ENCODE peak calls at places on chromosomes 2 and 18, in seven cellular contexts. One of them, this sample, is unnamed.

GRCh38 chr2:46308081-46308480 is 10.9 kb downstream of the EPAS1 start:
- DNase-seq in GM12878: no peak
- DNase-seq in GM23338: no peak
- DNase-seq in spleen: no peak
- DNase-seq in endothelial cell of umbilical vein: peak; percentile 57
- DNase-seq in prostate gland: no peak
- DNase-seq in stomach: no peak
- DNase-seq in this sample: no peak

GRCh38 chr2:30484995-30485394 is 37.9 kb downstream of the LCLAT1 start:
- DNase-seq in GM12878: no peak
- DNase-seq in GM23338: no peak
- DNase-seq in spleen: no peak
- DNase-seq in endothelial cell of umbilical vein: no peak
- DNase-seq in prostate gland: no peak
- DNase-seq in stomach: no peak
- DNase-seq in this sample: no peak

GRCh38 chr2:3326871-3327270 is 50.7 kb downstream of the EIPR1 start:
- DNase-seq in GM12878: no peak
- DNase-seq in GM23338: no peak
- DNase-seq in spleen: peak; percentile 60
- DNase-seq in endothelial cell of umbilical vein: no peak
- DNase-seq in prostate gland: no peak
- DNase-seq in stomach: no peak
- DNase-seq in this sample: no peak

GRCh38 chr18:22159014-22159413 is 10.4 kb upstream of the GATA6 start:
- DNase-seq in GM12878: no peak
- DNase-seq in GM23338: no peak
- DNase-seq in spleen: no peak
- DNase-seq in endothelial cell of umbilical vein: no peak
- DNase-seq in prostate gland: no peak
- DNase-seq in stomach: no peak
- DNase-seq in this sample: no peak

GRCh38 chr18:58391113-58391892 is 237.6 kb downstream of the ALPK2 start:
- DNase-seq in GM12878: no peak
- DNase-seq in GM23338: no peak
- DNase-seq in spleen: no peak
- DNase-seq in endothelial cell of umbilical vein: no peak
- DNase-seq in prostate gland: no peak
- DNase-seq in stomach: no peak
- DNase-seq in this sample: no peak

GRCh38 chr2:9558948-9559381 is 3.3 kb upstream of the ADAM17 start:
- DNase-seq in GM12878: no peak
- DNase-seq in GM23338: no peak
- DNase-seq in spleen: no peak
- DNase-seq in endothelial cell of umbilical vein: no peak
- DNase-seq in prostate gland: no peak
- DNase-seq in stomach: no peak
- DNase-seq in this sample: no peak

GRCh38 chr2:27133195-27133875 is 1.1 kb downstream of the PREB start:
- DNase-seq in GM12878: no peak
- DNase-seq in GM23338: no peak
- DNase-seq in spleen: no peak
- DNase-seq in endothelial cell of umbilical vein: no peak
- DNase-seq in prostate gland: no peak
- DNase-seq in stomach: no peak
- DNase-seq in this sample: no peak

GRCh38 chr18:77701977-77702376 is 452.3 kb downstream of the GALR1 start:
- DNase-seq in GM12878: no peak
- DNase-seq in GM23338: peak; percentile 17
- DNase-seq in spleen: no peak
- DNase-seq in endothelial cell of umbilical vein: no peak
- DNase-seq in prostate gland: no peak
- DNase-seq in stomach: no peak
- DNase-seq in this sample: no peak

GRCh38 chr2:61898810-61899209 is 6.7 kb upstream of the COMMD1 start:
- DNase-seq in GM12878: no peak
- DNase-seq in GM23338: peak; percentile 21
- DNase-seq in spleen: no peak
- DNase-seq in endothelial cell of umbilical vein: peak; percentile 30
- DNase-seq in prostate gland: no peak
- DNase-seq in stomach: no peak
- DNase-seq in this sample: peak; percentile 17

GRCh38 chr2:10481666-10482157 is 33.6 kb upstream of the ODC1 start:
- DNase-seq in GM12878: no peak
- DNase-seq in GM23338: no peak
- DNase-seq in spleen: peak; percentile 40
- DNase-seq in endothelial cell of umbilical vein: no peak
- DNase-seq in prostate gland: no peak
- DNase-seq in stomach: no peak
- DNase-seq in this sample: no peak

GRCh38 chr2:120239488-120240287 is 13.0 kb upstream of the RALB start:
- DNase-seq in GM12878: no peak
- DNase-seq in GM23338: peak; percentile 71
- DNase-seq in spleen: peak; percentile 56
- DNase-seq in endothelial cell of umbilical vein: peak; percentile 99
- DNase-seq in prostate gland: no peak
- DNase-seq in stomach: no peak
- DNase-seq in this sample: no peak

DNA sequence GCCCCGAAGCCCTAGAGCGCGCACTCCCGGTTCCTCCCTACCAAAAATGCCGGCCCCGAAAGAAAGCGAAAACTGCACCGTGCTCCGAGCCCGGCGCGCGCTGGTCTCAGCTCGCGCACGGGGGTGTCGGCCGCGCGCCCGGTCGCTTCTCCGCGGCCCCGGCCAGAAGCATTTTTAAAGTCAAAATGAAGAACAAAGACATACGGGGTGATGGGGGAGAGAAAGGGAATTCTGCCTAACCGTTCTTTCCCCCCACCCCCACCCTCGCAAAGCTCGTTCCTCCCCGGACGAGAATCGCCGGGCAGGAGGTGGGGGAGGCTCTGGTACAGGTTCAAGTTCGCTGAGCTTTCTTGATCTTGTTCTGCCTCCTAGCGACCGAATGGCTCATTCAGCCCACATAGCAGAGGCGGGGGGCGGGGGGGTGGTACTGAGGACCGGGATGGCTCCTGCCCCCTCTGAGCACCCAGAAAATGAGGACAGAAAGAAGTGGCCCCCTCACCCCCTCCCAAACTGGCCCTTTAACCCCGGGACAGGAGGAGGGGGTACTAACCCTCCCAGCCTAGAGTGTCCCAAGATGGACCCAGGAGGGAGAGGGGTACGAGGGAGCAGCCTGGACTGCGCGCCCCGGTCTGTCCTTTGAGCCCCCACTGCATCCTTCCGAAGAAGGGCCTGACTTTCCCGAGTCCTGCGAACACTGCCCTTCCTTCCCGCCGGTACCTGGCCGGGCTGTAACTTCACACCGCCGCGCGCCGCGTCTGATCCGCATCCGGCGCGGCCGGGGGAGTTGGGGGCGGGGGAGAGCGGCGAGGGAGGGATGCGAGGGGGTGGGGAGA is 3.1 kb downstream of the BCL11A start:
- DNase-seq in GM12878: no peak
- DNase-seq in GM23338: peak; percentile 95
- DNase-seq in spleen: peak; percentile 93
- DNase-seq in endothelial cell of umbilical vein: peak; percentile 52
- DNase-seq in prostate gland: peak; percentile 88
- DNase-seq in stomach: peak; percentile 79
- DNase-seq in this sample: no peak
- TF ChIP-seq POLR2AphosphoS5 in GM12878: no peak
- TF ChIP-seq POLR2AphosphoS5 in GM23338: peak; percentile 52
- TF ChIP-seq POLR2AphosphoS5 in spleen: peak; percentile 75
- TF ChIP-seq POLR2AphosphoS5 in endothelial cell of umbilical vein: no peak
- TF ChIP-seq POLR2AphosphoS5 in prostate gland: peak; percentile 80
- TF ChIP-seq POLR2AphosphoS5 in stomach: peak; percentile 56
- TF ChIP-seq POLR2AphosphoS5 in this sample: peak; percentile 31

DNA sequence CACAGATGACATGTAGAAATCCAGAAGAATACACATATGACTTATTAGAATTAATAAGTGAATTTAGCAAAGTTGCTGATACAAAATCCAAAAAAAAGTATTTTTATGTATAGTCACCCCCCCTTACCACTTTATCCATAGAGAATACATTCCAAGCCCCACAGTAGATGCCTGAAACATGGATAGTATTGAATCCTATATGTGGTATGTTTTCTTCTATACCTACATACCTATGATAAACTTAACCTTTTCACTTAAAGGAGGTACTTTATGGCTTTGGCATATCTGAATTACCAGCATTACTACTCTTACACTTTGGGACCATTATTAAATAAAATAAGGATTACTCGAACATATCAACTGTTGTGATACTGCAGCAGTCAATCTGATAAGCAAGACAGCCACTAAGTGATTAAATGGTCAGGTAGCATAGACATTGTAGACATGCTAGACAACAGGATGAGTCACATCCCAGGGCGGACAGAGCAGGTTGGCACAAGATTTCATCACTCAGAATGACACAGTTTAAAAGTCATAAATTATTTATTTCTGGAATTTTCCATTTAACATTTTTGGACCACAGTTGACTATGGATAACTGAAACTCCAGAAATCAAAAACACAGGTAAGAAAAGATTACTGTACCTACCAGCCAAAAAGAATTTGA is 208.2 kb upstream of the CHAC2 start:
- DNase-seq in GM12878: no peak
- DNase-seq in GM23338: no peak
- DNase-seq in spleen: no peak
- DNase-seq in endothelial cell of umbilical vein: no peak
- DNase-seq in prostate gland: no peak
- DNase-seq in stomach: no peak
- DNase-seq in this sample: no peak
- TF ChIP-seq POLR2AphosphoS5 in GM12878: no peak
- TF ChIP-seq POLR2AphosphoS5 in GM23338: no peak
- TF ChIP-seq POLR2AphosphoS5 in spleen: no peak
- TF ChIP-seq POLR2AphosphoS5 in endothelial cell of umbilical vein: no peak
- TF ChIP-seq POLR2AphosphoS5 in prostate gland: no peak
- TF ChIP-seq POLR2AphosphoS5 in stomach: no peak
- TF ChIP-seq POLR2AphosphoS5 in this sample: no peak

GRCh38 chr2:64636105-64636873 is 17.4 kb downstream of the SERTAD2 start:
- DNase-seq in GM12878: peak; percentile 71
- DNase-seq in GM23338: no peak
- DNase-seq in spleen: peak; percentile 86
- DNase-seq in endothelial cell of umbilical vein: no peak
- DNase-seq in prostate gland: no peak
- DNase-seq in stomach: no peak
- DNase-seq in this sample: peak; percentile 78

GRCh38 chr2:64637931-64638330 is 15.8 kb downstream of the SERTAD2 start:
- DNase-seq in GM12878: no peak
- DNase-seq in GM23338: no peak
- DNase-seq in spleen: no peak
- DNase-seq in endothelial cell of umbilical vein: no peak
- DNase-seq in prostate gland: no peak
- DNase-seq in stomach: no peak
- DNase-seq in this sample: no peak

GRCh38 chr2:64637000-64637628 is 16.6 kb downstream of the SERTAD2 start:
- DNase-seq in GM12878: peak; percentile 54
- DNase-seq in GM23338: no peak
- DNase-seq in spleen: no peak
- DNase-seq in endothelial cell of umbilical vein: no peak
- DNase-seq in prostate gland: no peak
- DNase-seq in stomach: no peak
- DNase-seq in this sample: no peak

GRCh38 chr2:64632855-64633819 is 20.6 kb downstream of the SERTAD2 start:
- DNase-seq in GM12878: no peak
- DNase-seq in GM23338: no peak
- DNase-seq in spleen: no peak
- DNase-seq in endothelial cell of umbilical vein: no peak
- DNase-seq in prostate gland: peak; percentile 45
- DNase-seq in stomach: no peak
- DNase-seq in this sample: no peak

DNA sequence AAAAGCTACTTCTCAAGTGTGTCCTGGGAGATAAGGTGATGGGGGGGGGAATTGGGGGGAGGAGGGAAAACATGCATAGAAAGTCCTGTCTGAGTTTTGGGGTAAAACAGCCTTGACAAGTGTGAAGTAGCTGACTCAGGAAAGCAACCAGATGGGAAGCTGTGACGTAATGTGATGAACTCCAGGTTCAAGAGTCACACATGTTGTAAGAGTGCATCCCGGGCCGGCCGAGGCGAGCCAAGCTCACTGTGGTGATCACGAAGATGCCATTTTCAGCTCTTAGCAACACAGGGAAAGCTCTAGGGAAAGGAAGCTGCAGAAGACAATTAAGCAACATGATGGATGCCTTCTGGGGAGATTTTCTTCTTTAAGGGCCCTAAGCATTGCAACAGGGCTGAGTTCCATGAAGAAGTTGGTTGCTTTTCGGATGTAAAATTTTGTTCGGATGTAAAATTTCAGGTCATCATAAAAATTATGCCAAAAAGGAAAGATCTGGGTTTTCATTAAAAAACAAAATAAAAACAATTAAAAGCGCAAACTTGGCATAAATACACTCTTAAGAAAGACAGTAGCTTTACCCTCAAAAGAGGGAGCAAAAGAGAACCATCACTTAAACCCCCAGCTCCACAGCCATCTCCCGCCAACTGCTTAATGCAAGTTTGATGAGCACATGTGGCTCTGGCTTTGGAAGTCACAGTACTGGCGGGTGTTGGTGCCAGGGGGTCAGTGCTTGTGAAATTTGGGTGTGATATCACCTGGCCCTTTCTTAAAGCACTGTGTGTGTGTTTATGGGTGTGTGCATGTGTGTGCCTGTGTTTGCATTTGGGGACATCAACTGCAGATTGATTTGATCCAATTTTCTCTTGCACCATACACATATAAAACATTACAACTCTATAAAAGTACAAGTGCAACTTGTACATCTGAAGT is 19.1 kb downstream of the SERTAD2 start:
- DNase-seq in GM12878: no peak
- DNase-seq in GM23338: no peak
- DNase-seq in spleen: no peak
- DNase-seq in endothelial cell of umbilical vein: no peak
- DNase-seq in prostate gland: no peak
- DNase-seq in stomach: no peak
- DNase-seq in this sample: no peak
- TF ChIP-seq POLR2AphosphoS5 in GM12878: no peak
- TF ChIP-seq POLR2AphosphoS5 in GM23338: no peak
- TF ChIP-seq POLR2AphosphoS5 in spleen: peak; percentile 42
- TF ChIP-seq POLR2AphosphoS5 in endothelial cell of umbilical vein: no peak
- TF ChIP-seq POLR2AphosphoS5 in prostate gland: no peak
- TF ChIP-seq POLR2AphosphoS5 in stomach: peak; percentile 41
- TF ChIP-seq POLR2AphosphoS5 in this sample: no peak

GRCh38 chr2:20611844-20612356 is 39.0 kb downstream of the HS1BP3 start:
- DNase-seq in GM12878: no peak
- DNase-seq in GM23338: no peak
- DNase-seq in spleen: no peak
- DNase-seq in endothelial cell of umbilical vein: no peak
- DNase-seq in prostate gland: no peak
- DNase-seq in stomach: no peak
- DNase-seq in this sample: no peak

GRCh38 chr2:20613342-20613916 is 37.5 kb downstream of the HS1BP3 start:
- DNase-seq in GM12878: no peak
- DNase-seq in GM23338: no peak
- DNase-seq in spleen: peak; percentile 78
- DNase-seq in endothelial cell of umbilical vein: no peak
- DNase-seq in prostate gland: no peak
- DNase-seq in stomach: no peak
- DNase-seq in this sample: no peak

GRCh38 chr2:20614201-20615045 is 36.5 kb downstream of the HS1BP3 start:
- DNase-seq in GM12878: no peak
- DNase-seq in GM23338: peak; percentile 47
- DNase-seq in spleen: peak; percentile 66
- DNase-seq in endothelial cell of umbilical vein: no peak
- DNase-seq in prostate gland: peak; percentile 49
- DNase-seq in stomach: peak; percentile 69
- DNase-seq in this sample: no peak

GRCh38 chr2:20611077-20611843 is 39.6 kb downstream of the HS1BP3 start:
- DNase-seq in GM12878: no peak
- DNase-seq in GM23338: peak; percentile 48
- DNase-seq in spleen: peak; percentile 82
- DNase-seq in endothelial cell of umbilical vein: peak; percentile 99
- DNase-seq in prostate gland: no peak
- DNase-seq in stomach: peak; percentile 71
- DNase-seq in this sample: no peak

GRCh38 chr2:20612835-20613341 is 38.0 kb downstream of the HS1BP3 start:
- DNase-seq in GM12878: no peak
- DNase-seq in GM23338: no peak
- DNase-seq in spleen: peak; percentile 4
- DNase-seq in endothelial cell of umbilical vein: peak; percentile 69
- DNase-seq in prostate gland: no peak
- DNase-seq in stomach: no peak
- DNase-seq in this sample: no peak
- TF ChIP-seq POLR2AphosphoS5 in GM12878: no peak
- TF ChIP-seq POLR2AphosphoS5 in GM23338: no peak
- TF ChIP-seq POLR2AphosphoS5 in spleen: no peak
- TF ChIP-seq POLR2AphosphoS5 in endothelial cell of umbilical vein: no peak
- TF ChIP-seq POLR2AphosphoS5 in prostate gland: no peak
- TF ChIP-seq POLR2AphosphoS5 in stomach: no peak
- TF ChIP-seq POLR2AphosphoS5 in this sample: no peak